ENCODE peak calls at places on chromosomes 4 and X, in ten cellular contexts. E is adrenal gland, F is HCT116, M is suprapubic skin, W is transverse colon, J is heart left ventricle, O is breast epithelium, R is right lobe of liver, H is tibial nerve, V is ovary. A is an unnamed sample.
A peak's percentile ranks its signal among the peaks of the same experiment; 100 is the strongest.

GRCh38 chr4:181301735-181302380 is 941.3 kb upstream of the TENM3 start:
- DNase-seq in E (no peak), F (peak; percentile 41), M (no peak), W (peak; percentile 57), J (no peak), O (no peak), R (peak; percentile 55), H (no peak), V (no peak), A (peak; percentile 59)

GRCh38 chrX:42748067-42748850 is 29.7 kb downstream of the PPP1R2C start:
- DNase-seq in E (no peak), F (no peak), M (no peak), W (no peak), J (no peak), O (no peak), R (no peak), H (no peak), V (no peak), A (no peak)

GRCh38 chrX:133911816-133912495 is 73.4 kb downstream of the GPC3 start:
- DNase-seq in E (no peak), F (no peak), M (no peak), W (no peak), J (no peak), O (no peak), R (no peak), H (no peak), V (no peak), A (no peak)

GRCh38 chr4:118772149-118773081 is 63.5 kb downstream of the SEC24D start:
- DNase-seq in E (no peak), F (peak; percentile 34), M (no peak), W (no peak), J (no peak), O (no peak), R (no peak), H (no peak), V (no peak), A (no peak)

GRCh38 chr4:164926301-164926700 is 49.3 kb downstream of the APELA start:
- DNase-seq in E (no peak), F (no peak), M (no peak), W (no peak), J (no peak), O (no peak), R (no peak), H (no peak), V (no peak), A (no peak)

GRCh38 chr4:659851-660250 is 14.2 kb downstream of the ATP5ME start:
- DNase-seq in E (no peak), F (no peak), M (peak; percentile 32), W (no peak), J (no peak), O (no peak), R (no peak), H (no peak), V (peak; percentile 5), A (no peak)

GRCh38 chrX:150362599-150363481 is at the start of gene MAMLD1:
- DNase-seq in E (peak; percentile 72), F (peak; percentile 51), M (peak; percentile 77), W (peak; percentile 67), J (peak; percentile 69), O (no peak), R (peak; percentile 80), H (peak; percentile 71), V (peak; percentile 77), A (peak; percentile 70)

GRCh38 chrX:3711331-3711917 is 2.0 kb downstream of the PRKX start:
- DNase-seq in E (no peak), F (no peak), M (no peak), W (peak; percentile 25), J (peak; percentile 58), O (no peak), R (no peak), H (no peak), V (no peak), A (no peak)

GRCh38 chrX:9919632-9920172 is 47.5 kb upstream of the CLDN34 start:
- DNase-seq in E (no peak), F (no peak), M (no peak), W (no peak), J (no peak), O (no peak), R (no peak), H (no peak), V (no peak), A (no peak)

GRCh38 chr4:1167244-1167949 is 5.0 kb downstream of the SPON2 start:
- DNase-seq in E (peak; percentile 73), F (peak; percentile 94), M (peak; percentile 88), W (peak; percentile 92), J (peak; percentile 80), O (peak; percentile 69), R (peak; percentile 82), H (peak; percentile 79), V (peak; percentile 81), A (peak; percentile 83)

GRCh38 chr4:19227701-19228100 is 1024.0 kb upstream of the SLIT2 start:
- DNase-seq in E (no peak), F (no peak), M (no peak), W (no peak), J (no peak), O (no peak), R (no peak), H (no peak), V (no peak), A (no peak)

GRCh38 chr4:121070274-121070673 is 2.1 kb downstream of the NDNF start:
- DNase-seq in E (no peak), F (no peak), M (no peak), W (peak; percentile 11), J (peak; percentile 27), O (no peak), R (no peak), H (no peak), V (peak; percentile 51), A (no peak)

GRCh38 chr4:183905593-183906485 is 732 bp downstream of the STOX2 start:
- DNase-seq in E (no peak), F (no peak), M (no peak), W (peak; percentile 37), J (peak; percentile 40), O (no peak), R (peak; percentile 56), H (peak; percentile 15), V (peak; percentile 59), A (peak; percentile 45)

GRCh38 chrX:20224814-20225487 is 41.8 kb downstream of the RPS6KA3 start:
- DNase-seq in E (no peak), F (no peak), M (no peak), W (no peak), J (no peak), O (no peak), R (no peak), H (no peak), V (no peak), A (no peak)

GRCh38 chr4:175106301-175106700 is 188.1 kb downstream of the ADAM29 start:
- DNase-seq in E (no peak), F (no peak), M (no peak), W (no peak), J (no peak), O (no peak), R (no peak), H (no peak), V (no peak), A (no peak)
- H3K9me3 ChIP-seq in E (no peaks in the 10 kb centered on the region), F (no peaks in the 10 kb centered on the region), M (no peaks in the 10 kb centered on the region), W (peaks cover 11% of the 10 kb centered on the region), J (peaks cover 22% of the 10 kb centered on the region), O (peaks cover 8% of the 10 kb centered on the region), R (no peaks in the 10 kb centered on the region), H (peaks cover 6% of the 10 kb centered on the region), V (no peaks in the 10 kb centered on the region), A (peaks cover 22% of the 10 kb centered on the region)

GRCh38 chr4:110621839-110622751 is 782 bp downstream of the PITX2 start:
- DNase-seq in E (no peak), F (no peak), M (no peak), W (no peak), J (no peak), O (no peak), R (no peak), H (no peak), V (no peak), A (no peak)

GRCh38 chr4:110621328-110621812 is 1.5 kb downstream of the PITX2 start:
- DNase-seq in E (no peak), F (no peak), M (no peak), W (no peak), J (no peak), O (no peak), R (no peak), H (no peak), V (no peak), A (no peak)

GRCh38 chr4:110619001-110619350 is 3.9 kb downstream of the PITX2 start:
- DNase-seq in E (no peak), F (no peak), M (no peak), W (no peak), J (no peak), O (no peak), R (no peak), H (no peak), V (no peak), A (no peak)

GRCh38 chr4:110619401-110620247 is 3.3 kb downstream of the PITX2 start:
- DNase-seq in E (no peak), F (no peak), M (no peak), W (no peak), J (no peak), O (no peak), R (no peak), H (no peak), V (no peak), A (no peak)

GRCh38 chr4:110620352-110621327 is 2.2 kb downstream of the PITX2 start:
- DNase-seq in E (no peak), F (no peak), M (no peak), W (peak; percentile 51), J (no peak), O (no peak), R (peak; percentile 45), H (no peak), V (no peak), A (no peak)
- TF ChIP-seq POLR2A in E (no peak), F (no peak), M (no peak), W (peak; percentile 15), J (no peak), O (no peak), R (no peak), H (no peak), V (no peak), A (no peak)

GRCh38 chr4:99334880-99335279 is 13.7 kb upstream of the ADH1B start:
- DNase-seq in E (no peak), F (no peak), M (no peak), W (no peak), J (no peak), O (no peak), R (no peak), H (no peak), V (no peak), A (no peak)
- H3K9me3 ChIP-seq in E (no peaks in the 10 kb centered on the region), F (no peaks in the 10 kb centered on the region), M (no peaks in the 10 kb centered on the region), W (no peaks in the 10 kb centered on the region), J (no peaks in the 10 kb centered on the region), O (no peaks in the 10 kb centered on the region), R (no peaks in the 10 kb centered on the region), H (no peaks in the 10 kb centered on the region), V (no peaks in the 10 kb centered on the region), A (no peaks in the 10 kb centered on the region)

DNA sequence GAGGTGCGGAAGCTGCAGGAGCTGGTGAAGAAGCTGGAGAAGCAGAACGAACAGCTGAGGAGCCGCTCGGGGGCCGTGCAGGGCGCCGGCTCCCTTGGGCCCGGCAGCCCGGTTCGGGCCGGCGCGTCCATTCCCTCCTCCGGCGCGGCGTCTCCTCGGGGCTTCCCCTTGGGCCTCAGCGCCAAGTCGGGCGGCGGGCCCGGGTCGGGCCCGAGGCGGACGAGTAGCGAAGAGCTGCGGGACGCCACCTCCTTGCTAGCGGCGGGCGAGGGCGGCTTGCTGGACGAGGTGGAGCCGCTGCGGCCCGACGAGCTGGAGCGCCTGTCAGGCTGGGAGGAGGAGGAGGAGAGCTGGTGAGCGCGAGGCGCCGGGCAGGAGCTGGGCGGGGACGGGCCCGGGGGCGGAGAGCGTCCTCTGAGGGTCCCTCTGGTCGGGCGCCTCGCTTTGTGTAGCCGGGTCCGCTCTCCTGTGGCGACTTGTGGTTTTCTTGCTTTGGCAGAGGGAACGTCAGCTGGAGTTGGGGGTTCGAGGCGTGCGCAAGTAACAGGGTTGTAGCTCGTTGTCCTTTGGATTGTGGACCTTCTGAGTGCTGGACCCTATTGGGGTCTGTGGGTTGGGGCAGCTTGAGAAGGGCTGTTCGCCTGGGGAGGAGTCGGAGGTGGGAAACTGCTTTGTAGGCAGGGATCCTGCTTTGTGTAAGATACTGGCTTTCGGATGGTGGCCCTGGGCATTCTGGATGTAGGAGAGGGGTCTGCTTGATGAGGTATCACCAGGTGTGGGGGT is 638 bp downstream of the SLAIN2 start:
- DNase-seq in E (peak; percentile 52), F (no peak), M (peak; percentile 82), W (peak; percentile 58), J (peak; percentile 71), O (peak; percentile 58), R (peak; percentile 69), H (no peak), V (peak; percentile 68), A (peak; percentile 55)
- TF ChIP-seq POLR2A in E (no peak), F (no peak), M (no peak), W (peak; percentile 17), J (no peak), O (no peak), R (no peak), H (no peak), V (no peak), A (no peak)

A was measured in stomach.